ENCODE peak calls at places on chromosomes 5 and 9, in seven cellular contexts. Z is left ventricle myocardium inferior; U is neuronal stem cell; V is PC-3; O is kidney; W is naive thymus-derived CD4-positive, alpha-beta T cell; F is mesenchymal stem cell. A is an unnamed sample. For H3K4me1, the result is how much of the 10 kb centered on the place peaks cover.

GRCh38 chr9:78023003-78023741 is 8.4 kb downstream of the GNAQ start:
- DNase-seq in F (peak), W (no peak), Z (no peak), U (no peak), O (no peak), V (no peak), A (no peak)

GRCh38 chr9:138098116-138098907 is 220.7 kb downstream of the CACNA1B start:
- DNase-seq in U (no peak), Z (no peak), V (no peak), W (no peak), O (peak), F (no peak), A (no peak)

GRCh38 chr5:139667730-139668063 is 19.5 kb downstream of the CXXC5 start:
- DNase-seq in Z (no peak), V (no peak), O (no peak), F (peak), U (no peak), W (no peak), A (no peak)

GRCh38 chr5:83133797-83134196 is 56.5 kb downstream of the XRCC4 start:
- DNase-seq in W (no peak), Z (no peak), V (no peak), F (no peak), O (no peak), U (no peak), A (no peak)

GRCh38 chr5:117761190-117761589 is 1186.6 kb upstream of the SEMA6A start:
- DNase-seq in Z (no peak), U (no peak), W (no peak), F (peak), O (no peak), V (no peak), A (no peak)

GRCh38 chr9:120921751-120922181 is 4.8 kb downstream of the TRAF1 start:
- DNase-seq in Z (no peak), W (no peak), F (no peak), U (no peak), O (no peak), V (no peak), A (no peak)

GRCh38 chr5:79802995-79803394 is 113.4 kb downstream of the CMYA5 start:
- DNase-seq in U (no peak), W (no peak), V (no peak), O (no peak), Z (no peak), F (peak), A (no peak)

GRCh38 chr5:149063017-149063687 is at the start of gene SH3TC2:
- DNase-seq in U (peak), W (no peak), Z (peak), O (peak), F (peak), V (peak), A (no peak)

GRCh38 chr5:106827061-106827460 is 843.7 kb downstream of the EFNA5 start:
- DNase-seq in W (no peak), F (peak), U (no peak), O (no peak), V (no peak), Z (no peak), A (no peak)

GRCh38 chr5:75006821-75007536 is 45.4 kb downstream of the GCNT4 start:
- DNase-seq in U (no peak), O (no peak), Z (no peak), F (peak), W (no peak), V (no peak), A (no peak)

GRCh38 chr5:165497707-165498106 is 1992.3 kb downstream of the MAT2B start:
- DNase-seq in O (no peak), W (no peak), Z (no peak), F (no peak), U (no peak), V (peak), A (no peak)

GRCh38 chr9:121637441-121638222 is 13.8 kb upstream of the DAB2IP start:
- DNase-seq in O (no peak), F (peak), V (peak), W (no peak), Z (no peak), U (no peak), A (no peak)

GRCh38 chr5:112186401-112186990 is 232.6 kb downstream of the EPB41L4A start:
- DNase-seq in U (no peak), O (no peak), Z (no peak), V (peak), W (no peak), F (peak), A (no peak)

GRCh38 chr5:99037668-99038067 is 108.9 kb upstream of the CHD1 start:
- DNase-seq in W (peak), V (peak), F (no peak), O (no peak), U (no peak), Z (no peak), A (peak)

GRCh38 chr5:105506692-105507277 is 1944.2 kb upstream of the NUDT12 start:
- DNase-seq in O (no peak), V (peak), W (no peak), U (no peak), Z (no peak), F (peak), A (no peak)

GRCh38 chr9:91386765-91387164 is 25.0 kb upstream of the AUH start:
- DNase-seq in V (no peak), U (no peak), F (no peak), Z (no peak), W (no peak), O (no peak), A (no peak)

GRCh38 chr9:23826120-23826629 is at the start of gene ELAVL2:
- DNase-seq in Z (peak), V (peak), U (peak), F (peak), O (peak), W (peak), A (peak)

GRCh38 chr5:107670927-107671741 is at the start of gene EFNA5:
- DNase-seq in V (peak), F (peak), W (peak), Z (peak), U (no peak), O (peak), A (no peak)

GRCh38 chr9:134656334-134657034 is 14.9 kb downstream of the COL5A1 start:
- DNase-seq in V (peak), F (peak), U (no peak), Z (peak), O (no peak), W (no peak), A (no peak)

GRCh38 chr5:73201547-73202513 is 28.8 kb downstream of the TMEM174 start:
- DNase-seq in W (peak), U (peak), V (peak), O (peak), F (peak), Z (peak), A (peak)

GRCh38 chr9:135272608-135273007 is 185.1 kb downstream of the OLFM1 start:
- DNase-seq in F (no peak), Z (no peak), U (no peak), V (no peak), W (no peak), O (peak), A (no peak)

GRCh38 chr9:120365386-120365785 is 214.6 kb downstream of the CDK5RAP2 start:
- DNase-seq in F (no peak), V (no peak), U (no peak), Z (no peak), O (no peak), W (no peak), A (no peak)

GRCh38 chr5:107269256-107269655 is 401.5 kb downstream of the EFNA5 start:
- DNase-seq in U (no peak), Z (no peak), O (no peak), F (no peak), W (no peak), V (no peak), A (no peak)

GRCh38 chr5:140635291-140636257 is 2.6 kb upstream of the CD14 start:
- DNase-seq in V (no peak), W (no peak), Z (no peak), U (no peak), O (no peak), F (no peak), A (no peak)

GRCh38 chr9:110814159-110814558 is 145.6 kb downstream of the MUSK start:
- DNase-seq in U (no peak), W (no peak), O (no peak), Z (no peak), V (peak), F (no peak), A (no peak)

GRCh38 chr5:36664762-36665161 is 58.4 kb downstream of the SLC1A3 start:
- DNase-seq in O (no peak), F (no peak), Z (no peak), V (peak), U (no peak), W (no peak), A (no peak)

GRCh38 chr9:130292104-130292503 is 26.5 kb downstream of the HMCN2 start:
- DNase-seq in F (no peak), V (no peak), U (no peak), W (no peak), Z (no peak), O (peak), A (no peak)

GRCh38 chr9:38067892-38068615 is 973 bp downstream of the SHB start:
- DNase-seq in O (peak), V (no peak), F (no peak), Z (no peak), U (no peak), W (peak), A (no peak)

GRCh38 chr5:56680731-56681130 is 134.6 kb upstream of the MAP3K1 start:
- DNase-seq in W (no peak), V (no peak), F (no peak), Z (no peak), O (no peak), U (no peak), A (no peak)

GRCh38 chr5:135393691-135394090 is 5.3 kb downstream of the MACROH2A1 start:
- DNase-seq in F (peak), Z (no peak), V (no peak), W (no peak), U (no peak), O (no peak), A (no peak)

GRCh38 chr5:135394095-135394494 is 4.9 kb downstream of the MACROH2A1 start:
- DNase-seq in F (no peak), O (no peak), Z (no peak), W (no peak), U (no peak), V (no peak), A (no peak)

GRCh38 chr5:135393229-135393628 is 5.8 kb downstream of the MACROH2A1 start:
- DNase-seq in V (no peak), U (no peak), W (no peak), F (peak), Z (no peak), O (no peak), A (no peak)

GRCh38 chr5:135396459-135397055 is 2.5 kb downstream of the MACROH2A1 start:
- DNase-seq in Z (no peak), F (no peak), O (no peak), U (no peak), W (no peak), V (peak), A (no peak)

GRCh38 chr5:135395451-135395850 is 3.6 kb downstream of the MACROH2A1 start:
- DNase-seq in Z (no peak), O (no peak), U (no peak), W (no peak), V (no peak), F (no peak), A (no peak)
- H3K4me1 ChIP-seq in Z (half or more), O (under half), U (under half), W (under half), V (under half), F (under half), A (under half)

GRCh38 chr5:135129307-135129706 is 95.3 kb upstream of the PITX1 start:
- DNase-seq in U (no peak), Z (no peak), W (peak), O (peak), F (no peak), V (no peak), A (no peak)

GRCh38 chr5:135133181-135133580 is 99.2 kb upstream of the PITX1 start:
- DNase-seq in F (no peak), Z (no peak), U (no peak), W (no peak), V (no peak), O (peak), A (no peak)

GRCh38 chr5:135133698-135134515 is 99.9 kb upstream of the PITX1 start:
- DNase-seq in W (no peak), O (peak), U (no peak), F (no peak), V (no peak), Z (no peak), A (no peak)

GRCh38 chr5:135130526-135131215 is 96.6 kb upstream of the PITX1 start:
- DNase-seq in V (no peak), Z (no peak), U (no peak), F (no peak), W (no peak), O (peak), A (no peak)

DNA sequence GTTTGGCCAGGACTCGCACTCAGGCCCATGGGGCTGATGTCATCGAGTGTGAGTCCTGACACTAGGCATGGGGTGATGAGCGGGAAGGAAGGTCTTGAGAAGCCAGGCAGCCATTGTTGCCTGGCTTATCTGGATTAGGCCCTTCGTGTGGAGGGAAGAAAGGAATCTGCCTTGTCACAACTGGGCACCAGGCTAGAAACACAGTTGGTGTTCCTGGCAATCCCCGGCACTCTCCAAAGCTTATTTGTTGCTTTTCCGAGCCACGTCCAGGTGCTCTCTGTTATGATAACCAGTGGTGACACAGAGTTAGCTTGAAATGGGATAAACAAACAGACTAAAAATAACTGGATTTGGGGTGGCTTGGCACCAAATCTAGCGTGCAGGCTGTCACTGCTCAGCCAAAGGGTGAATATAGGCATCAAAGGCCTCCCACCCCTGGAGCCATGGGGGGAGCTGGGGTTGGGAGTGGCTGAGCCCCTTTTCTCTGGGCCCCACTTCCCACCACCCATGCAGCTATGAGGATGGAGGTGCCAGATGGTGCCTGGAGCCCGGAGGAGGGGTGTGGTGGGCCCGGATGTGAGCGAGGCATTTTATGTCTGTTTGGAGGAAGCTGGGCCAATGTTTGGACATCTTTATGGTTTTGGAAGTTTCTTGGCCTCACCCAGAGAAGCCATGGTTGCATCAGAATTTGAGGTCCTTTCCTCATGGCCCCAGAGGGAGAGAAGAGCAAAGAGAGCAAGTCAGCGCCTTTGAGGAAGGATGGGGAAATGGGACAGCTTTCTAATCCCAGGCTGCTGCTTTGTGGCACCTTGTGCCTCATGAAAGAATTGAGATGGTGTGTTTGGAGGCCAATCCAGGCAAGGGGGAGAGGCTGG is 98.0 kb upstream of the PITX1 start:
- DNase-seq in Z (no peak), U (no peak), O (peak), W (no peak), V (no peak), F (peak), A (no peak)
- H3K4me1 ChIP-seq in Z (under half), U (under half), O (under half), W (under half), V (under half), F (under half), A (under half)

GRCh38 chr9:115104908-115105307 is 13.0 kb downstream of the TNC start:
- DNase-seq in O (no peak), Z (no peak), V (peak), W (no peak), F (no peak), U (no peak), A (no peak)
- H3K4me1 ChIP-seq in O (under half), Z (under half), V (half or more), W (under half), F (under half), U (under half), A (under half)

GRCh38 chr9:133348763-133349573 is 950 bp downstream of the RPL7A start:
- DNase-seq in V (no peak), O (no peak), Z (no peak), F (no peak), W (no peak), U (no peak), A (no peak)
- H3K4me1 ChIP-seq in V (under half), O (under half), Z (under half), F (under half), W (under half), U (under half), A (under half)

GRCh38 chr9:125514468-125514867 is 192.5 kb downstream of the MAPKAP1 start:
- DNase-seq in W (no peak), V (no peak), Z (no peak), F (no peak), O (no peak), U (no peak), A (no peak)
- H3K4me1 ChIP-seq in W (under half), V (under half), Z (under half), F (under half), O (under half), U (under half), A (under half)

DNA sequence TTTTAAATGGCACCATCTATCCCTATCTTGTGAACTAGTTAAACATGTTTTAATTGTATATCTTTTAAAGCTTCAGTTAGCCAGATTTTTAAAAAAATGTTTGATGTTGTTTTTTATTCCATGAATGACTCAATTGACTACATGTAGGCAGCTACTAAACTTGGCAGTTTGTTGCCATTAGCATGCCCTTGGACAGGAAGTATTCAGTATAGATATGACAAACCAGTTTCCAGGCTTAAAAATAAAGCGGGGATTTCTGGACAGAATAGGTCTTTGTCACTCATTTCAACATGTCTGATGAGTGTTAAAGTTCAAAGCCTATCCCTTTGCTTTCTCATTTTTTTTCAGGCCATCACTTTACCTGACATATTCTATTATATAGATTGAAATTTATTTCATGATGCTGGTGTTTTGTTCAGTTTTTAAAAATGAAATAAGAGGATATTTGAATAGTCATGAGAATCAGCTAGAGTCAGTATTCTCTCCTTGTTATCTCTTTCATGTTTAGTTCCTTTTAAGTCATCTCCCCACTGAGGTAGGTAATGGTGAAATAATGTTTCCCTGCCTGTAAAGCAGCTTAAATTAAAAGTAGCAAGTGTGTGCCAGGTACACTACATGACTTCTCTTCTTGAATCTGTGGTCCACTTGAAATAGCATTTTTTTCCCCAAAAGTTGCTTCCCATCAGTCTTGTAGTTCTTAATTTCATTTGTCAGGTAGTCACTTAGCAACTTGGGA is 11.9 kb downstream of the TNFAIP8 start:
- DNase-seq in O (no peak), F (no peak), Z (no peak), U (no peak), W (peak), V (peak), A (no peak)
- H3K4me1 ChIP-seq in O (under half), F (under half), Z (half or more), U (under half), W (half or more), V (under half), A (half or more)

A was measured in effector memory CD4-positive, alpha-beta T cell.